ENCODE peak calls at places on chromosomes 5 and 9, in eight cellular contexts. One of them, this sample, is unnamed.

GRCh38 chr5:177091232-177091631 is 4.5 kb downstream of the FGFR4 start:
- DNase-seq in fibroblast of lung: no peak
- DNase-seq in Caco-2: no peak
- DNase-seq in cardiac fibroblast: no peak
- DNase-seq in left ventricle myocardium inferior: no peak
- DNase-seq in lung: no peak
- DNase-seq in AG04450: no peak
- DNase-seq in sigmoid colon: no peak
- DNase-seq in this sample: no peak

GRCh38 chr5:144335561-144335960 is 164.9 kb downstream of the KCTD16 start:
- DNase-seq in fibroblast of lung: no peak
- DNase-seq in Caco-2: no peak
- DNase-seq in cardiac fibroblast: no peak
- DNase-seq in left ventricle myocardium inferior: no peak
- DNase-seq in lung: no peak
- DNase-seq in AG04450: no peak
- DNase-seq in sigmoid colon: no peak
- DNase-seq in this sample: no peak

GRCh38 chr9:133133680-133134418 is 12.8 kb upstream of the RALGDS start:
- DNase-seq in fibroblast of lung: peak; percentile 95
- DNase-seq in Caco-2: peak; percentile 77
- DNase-seq in cardiac fibroblast: peak; percentile 96
- DNase-seq in left ventricle myocardium inferior: peak; percentile 83
- DNase-seq in lung: peak; percentile 86
- DNase-seq in AG04450: peak; percentile 76
- DNase-seq in sigmoid colon: peak; percentile 96
- DNase-seq in this sample: peak; percentile 99

GRCh38 chr5:7663808-7664207 is 187.1 kb downstream of the CFAP90 start:
- DNase-seq in fibroblast of lung: no peak
- DNase-seq in Caco-2: no peak
- DNase-seq in cardiac fibroblast: no peak
- DNase-seq in left ventricle myocardium inferior: no peak
- DNase-seq in lung: no peak
- DNase-seq in AG04450: no peak
- DNase-seq in sigmoid colon: no peak
- DNase-seq in this sample: no peak

GRCh38 chr9:94676446-94677148 is 37.3 kb upstream of the FBP1 start:
- DNase-seq in fibroblast of lung: peak; percentile 30
- DNase-seq in Caco-2: no peak
- DNase-seq in cardiac fibroblast: no peak
- DNase-seq in left ventricle myocardium inferior: no peak
- DNase-seq in lung: no peak
- DNase-seq in AG04450: no peak
- DNase-seq in sigmoid colon: no peak
- DNase-seq in this sample: no peak

GRCh38 chr5:305459-305858 is 16.1 kb upstream of the AHRR start:
- DNase-seq in fibroblast of lung: no peak
- DNase-seq in Caco-2: no peak
- DNase-seq in cardiac fibroblast: no peak
- DNase-seq in left ventricle myocardium inferior: no peak
- DNase-seq in lung: no peak
- DNase-seq in AG04450: no peak
- DNase-seq in sigmoid colon: no peak
- DNase-seq in this sample: no peak

GRCh38 chr5:90297045-90297764 is 112.4 kb downstream of the CETN3 start:
- DNase-seq in fibroblast of lung: no peak
- DNase-seq in Caco-2: no peak
- DNase-seq in cardiac fibroblast: no peak
- DNase-seq in left ventricle myocardium inferior: no peak
- DNase-seq in lung: no peak
- DNase-seq in AG04450: no peak
- DNase-seq in sigmoid colon: no peak
- DNase-seq in this sample: no peak

GRCh38 chr5:125719681-125720676 is 703.2 kb upstream of the GRAMD2B start:
- DNase-seq in fibroblast of lung: peak; percentile 49
- DNase-seq in Caco-2: peak; percentile 28
- DNase-seq in cardiac fibroblast: no peak
- DNase-seq in left ventricle myocardium inferior: no peak
- DNase-seq in lung: peak; percentile 49
- DNase-seq in AG04450: no peak
- DNase-seq in sigmoid colon: no peak
- DNase-seq in this sample: no peak

GRCh38 chr5:147437161-147437596 is 72.7 kb downstream of the DPYSL3 start:
- DNase-seq in fibroblast of lung: peak; percentile 89
- DNase-seq in Caco-2: no peak
- DNase-seq in cardiac fibroblast: peak; percentile 20
- DNase-seq in left ventricle myocardium inferior: no peak
- DNase-seq in lung: no peak
- DNase-seq in AG04450: no peak
- DNase-seq in sigmoid colon: no peak
- DNase-seq in this sample: no peak

GRCh38 chr5:6377121-6377520 is 1.2 kb downstream of the MED10 start:
- DNase-seq in fibroblast of lung: peak; percentile 53
- DNase-seq in Caco-2: no peak
- DNase-seq in cardiac fibroblast: peak; percentile 13
- DNase-seq in left ventricle myocardium inferior: no peak
- DNase-seq in lung: no peak
- DNase-seq in AG04450: no peak
- DNase-seq in sigmoid colon: no peak
- DNase-seq in this sample: no peak

GRCh38 chr9:121249563-121249962 is 18.4 kb upstream of the GSN start:
- DNase-seq in fibroblast of lung: no peak
- DNase-seq in Caco-2: no peak
- DNase-seq in cardiac fibroblast: no peak
- DNase-seq in left ventricle myocardium inferior: no peak
- DNase-seq in lung: no peak
- DNase-seq in AG04450: no peak
- DNase-seq in sigmoid colon: no peak
- DNase-seq in this sample: no peak

GRCh38 chr5:150598821-150599273 is 41.6 kb upstream of the SYNPO start:
- DNase-seq in fibroblast of lung: no peak
- DNase-seq in Caco-2: no peak
- DNase-seq in cardiac fibroblast: no peak
- DNase-seq in left ventricle myocardium inferior: no peak
- DNase-seq in lung: no peak
- DNase-seq in AG04450: no peak
- DNase-seq in sigmoid colon: no peak
- DNase-seq in this sample: no peak

GRCh38 chr5:10376530-10376929 is 23.0 kb downstream of the MARCHF6 start:
- DNase-seq in fibroblast of lung: no peak
- DNase-seq in Caco-2: peak; percentile 22
- DNase-seq in cardiac fibroblast: no peak
- DNase-seq in left ventricle myocardium inferior: no peak
- DNase-seq in lung: no peak
- DNase-seq in AG04450: no peak
- DNase-seq in sigmoid colon: no peak
- DNase-seq in this sample: no peak

GRCh38 chr5:11925701-11926100 is 21.5 kb upstream of the CTNND2 start:
- DNase-seq in fibroblast of lung: peak; percentile 11
- DNase-seq in Caco-2: no peak
- DNase-seq in cardiac fibroblast: no peak
- DNase-seq in left ventricle myocardium inferior: no peak
- DNase-seq in lung: no peak
- DNase-seq in AG04450: no peak
- DNase-seq in sigmoid colon: no peak
- DNase-seq in this sample: no peak
- TF ChIP-seq CTCF in fibroblast of lung: no peak
- TF ChIP-seq CTCF in Caco-2: no peak
- TF ChIP-seq CTCF in cardiac fibroblast: no peak
- TF ChIP-seq CTCF in left ventricle myocardium inferior: no peak
- TF ChIP-seq CTCF in lung: no peak
- TF ChIP-seq CTCF in AG04450: no peak
- TF ChIP-seq CTCF in sigmoid colon: no peak
- TF ChIP-seq CTCF in this sample: no peak

GRCh38 chr5:172642046-172642409 is 965 bp downstream of the NEURL1B start:
- DNase-seq in fibroblast of lung: peak; percentile 19
- DNase-seq in Caco-2: no peak
- DNase-seq in cardiac fibroblast: no peak
- DNase-seq in left ventricle myocardium inferior: no peak
- DNase-seq in lung: no peak
- DNase-seq in AG04450: no peak
- DNase-seq in sigmoid colon: no peak
- DNase-seq in this sample: no peak

GRCh38 chr5:172640139-172640538 is 924 bp upstream of the NEURL1B start:
- DNase-seq in fibroblast of lung: no peak
- DNase-seq in Caco-2: no peak
- DNase-seq in cardiac fibroblast: no peak
- DNase-seq in left ventricle myocardium inferior: no peak
- DNase-seq in lung: no peak
- DNase-seq in AG04450: no peak
- DNase-seq in sigmoid colon: no peak
- DNase-seq in this sample: no peak

GRCh38 chr5:172640822-172641358 is at the start of gene NEURL1B:
- DNase-seq in fibroblast of lung: peak; percentile 55
- DNase-seq in Caco-2: peak; percentile 86
- DNase-seq in cardiac fibroblast: peak; percentile 54
- DNase-seq in left ventricle myocardium inferior: peak; percentile 84
- DNase-seq in lung: no peak
- DNase-seq in AG04450: no peak
- DNase-seq in sigmoid colon: peak; percentile 93
- DNase-seq in this sample: peak; percentile 86

GRCh38 chr5:172642511-172642910 is 1.4 kb downstream of the NEURL1B start:
- DNase-seq in fibroblast of lung: no peak
- DNase-seq in Caco-2: no peak
- DNase-seq in cardiac fibroblast: no peak
- DNase-seq in left ventricle myocardium inferior: no peak
- DNase-seq in lung: no peak
- DNase-seq in AG04450: no peak
- DNase-seq in sigmoid colon: no peak
- DNase-seq in this sample: no peak

DNA sequence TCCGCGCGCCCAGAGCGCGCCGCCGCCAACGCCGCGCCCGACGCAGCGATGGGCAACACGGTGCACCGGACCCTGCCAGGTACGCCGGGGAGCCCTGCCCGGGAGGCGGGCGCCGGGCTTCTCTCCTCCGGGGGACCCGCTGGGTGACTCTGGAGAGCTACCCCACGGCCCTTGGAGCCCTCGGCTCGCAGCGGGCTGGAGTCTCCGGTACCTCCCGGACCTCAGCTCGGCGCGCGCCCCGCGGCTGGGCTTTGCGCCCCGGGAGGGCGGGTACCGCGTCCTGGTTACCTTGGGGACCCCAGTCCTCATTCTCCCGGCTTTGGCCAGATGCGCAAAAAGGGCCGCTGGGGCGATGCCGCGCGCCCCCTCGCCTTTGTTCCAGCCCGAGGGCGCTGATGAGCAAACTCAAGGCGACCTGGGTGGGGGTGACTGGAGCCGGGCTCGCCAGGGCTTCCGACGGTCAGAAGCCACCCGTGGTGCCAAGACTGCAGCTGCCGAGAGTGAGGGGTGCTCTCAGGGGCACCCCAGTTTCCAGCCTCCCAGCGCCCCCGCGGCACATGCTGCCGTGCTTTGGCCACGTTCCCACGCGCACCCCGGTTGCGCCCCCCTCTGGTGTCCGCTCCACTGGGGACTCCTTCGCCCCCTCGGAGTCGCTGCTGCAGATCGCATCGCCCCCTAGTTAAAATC is 439 bp downstream of the NEURL1B start:
- DNase-seq in fibroblast of lung: no peak
- DNase-seq in Caco-2: no peak
- DNase-seq in cardiac fibroblast: no peak
- DNase-seq in left ventricle myocardium inferior: peak; percentile 41
- DNase-seq in lung: no peak
- DNase-seq in AG04450: no peak
- DNase-seq in sigmoid colon: peak; percentile 74
- DNase-seq in this sample: peak; percentile 38
- H3K4me3 ChIP-seq in fibroblast of lung: peak overlapping the region; percentile 76
- H3K4me3 ChIP-seq in Caco-2: peak overlapping the region; percentile 59
- H3K4me3 ChIP-seq in cardiac fibroblast: peak overlapping the region; percentile 40
- H3K4me3 ChIP-seq in left ventricle myocardium inferior: peak overlapping the region; percentile 85
- H3K4me3 ChIP-seq in lung: peak overlapping the region; percentile 68
- H3K4me3 ChIP-seq in AG04450: peak overlapping the region; percentile 65
- H3K4me3 ChIP-seq in sigmoid colon: peak overlapping the region; percentile 99
- H3K4me3 ChIP-seq in this sample: peak overlapping the region; percentile 81

DNA sequence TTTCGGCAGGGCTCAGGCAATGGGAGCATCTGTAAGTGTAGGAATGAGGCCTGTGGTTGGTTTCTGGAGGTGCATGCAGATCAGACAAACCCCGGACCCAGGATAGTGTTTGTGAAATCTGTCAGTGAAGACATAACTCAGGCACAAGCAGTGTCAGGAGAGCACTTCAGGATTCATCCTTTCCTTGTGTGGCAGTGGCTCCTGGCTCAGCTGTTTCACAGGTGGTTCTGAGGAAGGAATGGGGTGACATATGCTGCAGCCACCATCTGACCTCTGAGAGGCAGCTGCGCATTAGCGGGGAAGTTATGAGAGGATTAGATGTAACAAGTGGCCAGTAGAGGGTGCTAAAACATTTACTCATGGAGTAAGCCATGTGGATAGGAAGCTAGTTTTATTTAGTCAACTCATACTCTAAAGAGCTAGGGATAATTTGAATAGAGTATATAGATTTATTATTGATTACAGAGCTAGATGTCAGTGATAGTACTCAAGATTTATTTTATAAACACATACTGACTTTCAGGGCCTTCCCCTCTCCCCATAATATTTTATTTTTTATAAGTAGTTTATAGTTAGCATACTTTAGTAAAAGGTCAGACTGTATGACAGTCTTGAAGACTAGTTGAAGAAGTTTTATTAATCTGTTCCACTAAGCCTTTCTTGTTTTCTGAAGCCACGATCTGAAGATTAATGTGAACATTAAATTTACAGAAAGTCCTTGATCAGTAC is 28.4 kb downstream of the NNT start:
- DNase-seq in fibroblast of lung: peak; percentile 73
- DNase-seq in Caco-2: peak; percentile 70
- DNase-seq in cardiac fibroblast: peak; percentile 86
- DNase-seq in left ventricle myocardium inferior: peak; percentile 19
- DNase-seq in lung: peak; percentile 41
- DNase-seq in AG04450: peak; percentile 60
- DNase-seq in sigmoid colon: peak; percentile 71
- DNase-seq in this sample: peak; percentile 78
- TF ChIP-seq CTCF in fibroblast of lung: peak; percentile 61
- TF ChIP-seq CTCF in Caco-2: peak; percentile 56
- TF ChIP-seq CTCF in cardiac fibroblast: peak; percentile 60
- TF ChIP-seq CTCF in left ventricle myocardium inferior: peak; percentile 75
- TF ChIP-seq CTCF in lung: peak; percentile 32
- TF ChIP-seq CTCF in AG04450: peak; percentile 77
- TF ChIP-seq CTCF in sigmoid colon: peak; percentile 47
- TF ChIP-seq CTCF in this sample: peak; percentile 77

DNA sequence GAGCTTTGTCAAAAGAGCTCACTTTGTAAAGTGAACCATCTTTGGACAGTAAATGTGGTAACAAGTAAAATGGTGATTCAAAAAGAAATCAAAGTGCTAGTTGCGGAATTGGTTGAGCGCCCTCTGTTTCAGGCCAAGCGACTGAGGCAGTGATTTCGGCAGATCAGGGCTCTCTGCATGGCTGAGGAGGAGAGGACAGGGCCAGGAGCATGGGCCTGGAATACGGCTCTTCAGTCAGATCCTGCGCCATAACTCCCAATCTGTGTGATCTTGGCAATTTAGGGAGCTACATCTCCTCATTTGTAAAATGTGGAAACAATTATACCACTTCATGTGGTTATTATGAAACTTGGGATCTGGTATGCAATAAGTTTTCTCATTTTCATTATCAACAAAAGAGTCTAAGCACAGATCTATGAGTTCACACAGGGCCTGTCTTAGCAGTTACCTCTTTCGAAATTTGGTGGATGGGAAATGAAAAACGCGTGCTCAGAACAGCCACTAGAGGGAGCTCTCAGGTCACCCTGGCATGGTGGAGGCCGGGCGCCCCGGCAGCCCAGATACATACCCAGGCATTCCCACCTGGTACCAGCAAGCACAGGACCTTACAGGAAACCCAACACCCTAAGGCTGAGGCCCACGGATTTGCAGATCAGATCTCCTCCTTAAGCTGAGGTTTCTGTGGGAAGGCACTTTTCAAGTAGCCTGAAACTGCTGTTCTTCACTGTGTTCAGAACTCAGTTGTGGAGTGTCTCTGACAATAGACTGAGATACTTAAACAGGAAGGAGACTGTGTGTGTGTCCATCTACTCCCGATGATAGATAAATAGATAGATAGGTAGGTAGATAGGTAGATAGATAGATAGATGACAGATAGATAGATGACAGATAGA is 303.7 kb downstream of the RAB3C start:
- DNase-seq in fibroblast of lung: peak; percentile 41
- DNase-seq in Caco-2: peak; percentile 81
- DNase-seq in cardiac fibroblast: peak; percentile 78
- DNase-seq in left ventricle myocardium inferior: peak; percentile 42
- DNase-seq in lung: peak; percentile 60
- DNase-seq in AG04450: peak; percentile 37
- DNase-seq in sigmoid colon: peak; percentile 81
- DNase-seq in this sample: peak; percentile 77
- H3K4me3 ChIP-seq in fibroblast of lung: no peak overlapping the region
- H3K4me3 ChIP-seq in Caco-2: no peak overlapping the region
- H3K4me3 ChIP-seq in cardiac fibroblast: no peak overlapping the region
- H3K4me3 ChIP-seq in left ventricle myocardium inferior: no peak overlapping the region
- H3K4me3 ChIP-seq in lung: no peak overlapping the region
- H3K4me3 ChIP-seq in AG04450: no peak overlapping the region
- H3K4me3 ChIP-seq in sigmoid colon: no peak overlapping the region
- H3K4me3 ChIP-seq in this sample: no peak overlapping the region